ENCODE peak calls at places on chromosomes 11 and 22, in seven cellular contexts. U, G, Q, M, O, H and X are unnamed samples.

GRCh38 chr11:6655790-6656580 is at the start of gene DCHS1:
- DNase-seq in U (peak), G (no peak), Q (peak), M (peak), O (no peak), H (peak), X (no peak)

GRCh38 chr22:17707526-17707925 is 66.7 kb downstream of the BID start:
- DNase-seq in U (no peak), G (no peak), Q (no peak), M (no peak), O (no peak), H (no peak), X (no peak)

GRCh38 chr11:10646005-10646404 is 47.5 kb downstream of the IRAG1 start:
- DNase-seq in U (no peak), G (no peak), Q (no peak), M (no peak), O (no peak), H (no peak), X (no peak)

GRCh38 chr22:25110846-25111578 is 88.6 kb upstream of the CRYBB3 start:
- DNase-seq in U (peak), G (peak), Q (peak), M (peak), O (peak), H (peak), X (peak)

GRCh38 chr22:39617342-39617741 is 46.8 kb downstream of the CACNA1I start:
- DNase-seq in U (no peak), G (no peak), Q (peak), M (no peak), O (no peak), H (no peak), X (peak)

GRCh38 chr11:316031-316701 is 2.3 kb downstream of the IFITM1 start:
- DNase-seq in U (no peak), G (no peak), Q (peak), M (no peak), O (no peak), H (peak), X (peak)

GRCh38 chr22:20471126-20471833 is 24.3 kb downstream of the KLHL22 start:
- DNase-seq in U (no peak), G (no peak), Q (no peak), M (no peak), O (no peak), H (no peak), X (no peak)

GRCh38 chr11:118975771-118976709 is 4.5 kb downstream of the FOXR1 start:
- DNase-seq in U (no peak), G (no peak), Q (no peak), M (no peak), O (no peak), H (no peak), X (no peak)

GRCh38 chr11:69213315-69213714 is 57.6 kb downstream of the SMIM38 start:
- DNase-seq in U (no peak), G (no peak), Q (peak), M (no peak), O (no peak), H (no peak), X (peak)

GRCh38 chr11:105852427-105852826 is 169.6 kb downstream of the MSANTD4 start:
- DNase-seq in U (no peak), G (no peak), Q (no peak), M (no peak), O (no peak), H (no peak), X (no peak)

GRCh38 chr11:73866095-73866579 is 10.5 kb downstream of the COA4 start:
- DNase-seq in U (no peak), G (no peak), Q (no peak), M (peak), O (no peak), H (no peak), X (no peak)

GRCh38 chr11:85651118-85651517 is 3.4 kb downstream of the TMEM126A start:
- DNase-seq in U (no peak), G (no peak), Q (no peak), M (no peak), O (no peak), H (no peak), X (no peak)

GRCh38 chr11:24400059-24400665 is 96.7 kb upstream of the LUZP2 start:
- DNase-seq in U (no peak), G (no peak), Q (no peak), M (no peak), O (no peak), H (no peak), X (no peak)

GRCh38 chr11:70462818-70463477 is 64.6 kb downstream of the CTTN start:
- DNase-seq in U (peak), G (no peak), Q (no peak), M (no peak), O (no peak), H (no peak), X (peak)

GRCh38 chr22:43474161-43475101 is 62.6 kb downstream of the MPPED1 start:
- DNase-seq in U (no peak), G (no peak), Q (no peak), M (no peak), O (no peak), H (no peak), X (no peak)

GRCh38 chr11:68340784-68341556 is 28.6 kb downstream of the LRP5 start:
- DNase-seq in U (no peak), G (no peak), Q (peak), M (no peak), O (no peak), H (no peak), X (peak)